ENCODE peak calls at places on chromosome 14, in four cellular contexts. S is GM12891, I is K562, X is SK-N-SH. T is an unnamed sample.

GRCh38 chr14:98290596-98290995 is 981.4 kb downstream of the BCL11B start:
- DNase-seq in S (no peak), I (no peak), X (no peak), T (no peak)

GRCh38 chr14:100030441-100031153 is 34.6 kb upstream of the EVL start:
- DNase-seq in S (no peak), I (no peak), X (no peak), T (no peak)

GRCh38 chr14:57061009-57061711 is 207.5 kb downstream of the EXOC5 start:
- DNase-seq in S (no peak), I (no peak), X (no peak), T (no peak)

GRCh38 chr14:102591372-102591943 is 991 bp upstream of the RCOR1 start:
- DNase-seq in S (no peak), I (no peak), X (peak), T (no peak)

GRCh38 chr14:102280376-102280962 is 24.5 kb downstream of the MOK start:
- DNase-seq in S (no peak), I (no peak), X (no peak), T (no peak)

GRCh38 chr14:96660135-96660534 is 137.0 kb upstream of the VRK1 start:
- DNase-seq in S (no peak), I (no peak), X (no peak), T (no peak)

GRCh38 chr14:95523818-95524448 is 7.5 kb upstream of the SYNE3 start:
- DNase-seq in S (no peak), I (peak), X (no peak), T (no peak)

GRCh38 chr14:92074555-92074954 is 31.8 kb downstream of the ATXN3 start:
- DNase-seq in S (no peak), I (no peak), X (no peak), T (no peak)

GRCh38 chr14:67265131-67265530 is 23.9 kb downstream of the PALS1 start:
- DNase-seq in S (no peak), I (no peak), X (no peak), T (no peak)

GRCh38 chr14:67680941-67681340 is 6.5 kb upstream of the VTI1B start:
- DNase-seq in S (no peak), I (no peak), X (no peak), T (no peak)

GRCh38 chr14:44873536-44873935 is 88.2 kb downstream of the KLHL28 start:
- DNase-seq in S (no peak), I (no peak), X (no peak), T (no peak)

GRCh38 chr14:61111145-61112130 is 130.4 kb downstream of the SLC38A6 start:
- DNase-seq in S (no peak), I (no peak), X (no peak), T (no peak)

GRCh38 chr14:77026930-77027537 is 1.5 kb downstream of the IRF2BPL start:
- DNase-seq in S (peak), I (peak), X (peak), T (peak)

GRCh38 chr14:81694419-81694818 is 160.8 kb upstream of the SEL1L start:
- DNase-seq in S (no peak), I (no peak), X (no peak), T (no peak)

GRCh38 chr14:92687681-92688433 is 60.6 kb downstream of the LGMN start:
- DNase-seq in S (no peak), I (no peak), X (peak), T (no peak)

GRCh38 chr14:95265106-95266094 is 54.3 kb downstream of the CLMN start:
- DNase-seq in S (no peak), I (no peak), X (no peak), T (peak)

GRCh38 chr14:101400815-101401214 is 160.5 kb upstream of the DIO3 start:
- DNase-seq in S (no peak), I (no peak), X (no peak), T (no peak)

GRCh38 chr14:77148510-77149231 is 7.1 kb upstream of the ZDHHC22 start:
- DNase-seq in S (no peak), I (peak), X (no peak), T (no peak)

GRCh38 chr14:81275305-81275950 is 54.7 kb upstream of the GTF2A1 start:
- DNase-seq in S (no peak), I (no peak), X (no peak), T (no peak)

GRCh38 chr14:104423715-104424405 is 155.7 kb upstream of the C14orf180 start:
- DNase-seq in S (no peak), I (no peak), X (peak), T (no peak)

GRCh38 chr14:69951935-69952334 is 72.7 kb downstream of the SMOC1 start:
- DNase-seq in S (no peak), I (no peak), X (no peak), T (no peak)

GRCh38 chr14:68295316-68295816 is 475.8 kb downstream of the RAD51B start:
- DNase-seq in S (no peak), I (peak), X (no peak), T (no peak)

GRCh38 chr14:105315211-105315721 is 718 bp downstream of the PACS2 start:
- DNase-seq in S (peak), I (no peak), X (peak), T (no peak)

GRCh38 chr14:99742509-99743487 is 50.4 kb upstream of the EML1 start:
- DNase-seq in S (no peak), I (no peak), X (no peak), T (no peak)

GRCh38 chr14:97878206-97878605 is 1081.0 kb downstream of the VRK1 start:
- DNase-seq in S (no peak), I (no peak), X (no peak), T (no peak)

GRCh38 chr14:35847636-35848035 is 21.5 kb downstream of the BRMS1L start:
- DNase-seq in S (no peak), I (no peak), X (no peak), T (no peak)

GRCh38 chr14:61608245-61609142 is 86.8 kb upstream of the HIF1A start:
- DNase-seq in S (no peak), I (no peak), X (peak), T (no peak)

DNA sequence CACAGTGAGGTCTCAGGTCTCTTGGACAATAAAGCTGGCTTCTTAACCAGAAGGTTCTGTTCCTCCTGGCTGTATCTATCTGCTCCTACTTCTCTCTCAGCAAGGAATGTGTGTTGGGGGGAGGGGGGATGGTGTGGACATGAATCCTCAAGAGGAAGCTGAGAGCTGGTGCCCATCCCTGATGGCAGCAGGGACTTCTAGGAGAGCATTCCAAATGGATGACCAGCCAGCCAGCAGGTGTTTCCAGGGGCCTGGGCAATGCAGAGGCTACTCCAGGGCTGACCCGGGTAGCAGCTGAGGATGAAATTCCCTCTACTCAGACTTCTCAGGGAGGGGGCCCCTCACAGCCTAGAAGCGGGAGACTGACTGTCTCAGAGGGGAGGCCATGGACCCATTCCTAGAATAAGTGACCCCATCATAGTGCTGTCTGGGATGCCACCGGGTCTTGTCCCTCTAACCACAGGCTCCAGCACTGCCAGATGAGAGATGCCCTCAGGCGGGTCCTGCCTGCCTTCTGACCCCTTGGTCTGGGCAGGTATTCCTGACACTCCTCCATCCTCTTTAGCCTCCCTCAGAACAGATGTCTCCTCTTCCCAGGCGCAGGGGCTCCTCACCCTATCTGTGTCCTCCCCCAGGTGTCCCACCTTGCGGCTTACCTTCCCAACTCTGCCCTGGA is 1.2 kb downstream of the RAB15 start:
- DNase-seq in S (no peak), I (no peak), X (no peak), T (no peak)
- TF ChIP-seq TAF1 in S (no peak), I (no peak), X (no peak), T (no peak)

DNA sequence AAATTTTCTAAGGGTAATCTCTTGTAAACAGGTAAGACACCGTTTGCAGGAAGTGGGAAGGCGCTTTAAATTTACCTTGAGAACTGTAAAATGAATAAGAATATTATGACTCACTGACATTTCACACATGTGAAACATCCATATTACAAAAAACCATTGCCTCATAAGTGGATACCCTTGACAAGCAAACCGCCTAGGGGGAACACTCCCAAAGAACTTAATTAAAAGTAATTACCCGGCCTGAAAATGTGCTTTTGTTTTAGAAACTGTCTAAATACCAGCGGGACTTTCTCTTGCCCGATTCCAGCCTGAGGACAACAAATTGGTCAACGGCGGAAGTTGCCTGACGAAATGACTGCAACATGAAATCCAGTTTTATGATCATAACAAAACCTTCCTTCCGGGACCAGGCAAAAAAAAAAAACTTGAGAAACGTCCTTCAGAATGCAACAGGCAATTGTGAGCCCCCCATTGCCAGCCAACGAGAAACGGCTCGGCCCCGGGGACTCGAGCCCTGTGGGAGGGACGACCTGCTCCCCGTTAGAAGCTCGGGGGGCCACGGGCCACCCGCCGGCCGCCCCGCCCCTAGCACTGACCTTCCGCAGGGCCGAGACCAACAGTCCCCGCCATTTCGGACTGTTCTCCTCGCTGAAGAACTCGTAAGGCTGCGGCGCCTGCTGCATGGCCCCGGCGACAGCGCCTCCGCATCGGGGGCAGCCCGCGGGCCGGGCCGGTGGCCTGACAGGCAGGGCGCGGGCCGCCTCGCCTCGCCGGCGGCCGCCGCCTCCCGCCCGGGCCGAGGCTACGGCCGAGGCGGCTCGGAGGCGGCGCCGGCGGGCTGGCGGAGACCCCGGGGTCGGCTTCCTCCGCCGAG is 540 bp downstream of the SOS2 start:
- DNase-seq in S (peak), I (no peak), X (peak), T (peak)
- TF ChIP-seq TAF1 in S (no peak), I (no peak), X (no peak), T (no peak)

GRCh38 chr14:73785336-73785833 is 66.2 kb upstream of the PTGR2 start:
- DNase-seq in S (no peak), I (no peak), X (peak), T (no peak)
- TF ChIP-seq TAF1 in S (no peak), I (no peak), X (no peak), T (no peak)

GRCh38 chr14:22448035-22448904 is 140.8 kb downstream of the DAD1 start:
- DNase-seq in S (no peak), I (no peak), X (no peak), T (no peak)

GRCh38 chr14:22452330-22452729 is 136.7 kb downstream of the DAD1 start:
- DNase-seq in S (no peak), I (no peak), X (no peak), T (no peak)

GRCh38 chr14:22449612-22449930 is 139.5 kb downstream of the DAD1 start:
- DNase-seq in S (no peak), I (no peak), X (no peak), T (no peak)

GRCh38 chr14:22448905-22449611 is 140.0 kb downstream of the DAD1 start:
- DNase-seq in S (no peak), I (no peak), X (no peak), T (no peak)

DNA sequence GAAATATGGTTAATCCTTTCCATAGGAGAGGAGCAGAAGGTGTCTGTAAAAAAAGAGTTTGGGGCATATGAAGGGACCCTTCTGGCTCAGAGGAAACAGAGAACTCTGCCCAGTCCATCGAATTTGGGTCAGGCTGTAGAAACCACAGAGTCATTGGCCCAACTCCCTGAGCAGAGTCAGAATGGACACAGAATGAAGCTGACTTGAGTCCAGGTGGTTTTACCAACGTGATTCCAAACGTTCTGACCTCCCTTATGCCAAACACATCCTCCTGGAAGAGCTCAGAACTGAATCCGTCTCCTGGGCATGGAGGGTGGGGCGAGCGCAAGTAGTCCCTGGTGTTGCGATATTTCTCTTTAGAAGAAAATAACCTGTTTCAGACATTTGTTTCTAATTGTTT is 138.8 kb downstream of the DAD1 start:
- DNase-seq in S (no peak), I (no peak), X (no peak), T (no peak)
- TF ChIP-seq TAF1 in S (no peak), I (no peak), X (no peak), T (no peak)

GRCh38 chr14:72574687-72575086 is 319.2 kb downstream of the DPF3 start:
- DNase-seq in S (no peak), I (no peak), X (no peak), T (no peak)

GRCh38 chr14:72578514-72578913 is 315.4 kb downstream of the DPF3 start:
- DNase-seq in S (no peak), I (no peak), X (no peak), T (no peak)

GRCh38 chr14:72577521-72577920 is 316.4 kb downstream of the DPF3 start:
- DNase-seq in S (no peak), I (no peak), X (no peak), T (no peak)

GRCh38 chr14:72573725-72574426 is 320.0 kb downstream of the DPF3 start:
- DNase-seq in S (no peak), I (no peak), X (no peak), T (no peak)

DNA sequence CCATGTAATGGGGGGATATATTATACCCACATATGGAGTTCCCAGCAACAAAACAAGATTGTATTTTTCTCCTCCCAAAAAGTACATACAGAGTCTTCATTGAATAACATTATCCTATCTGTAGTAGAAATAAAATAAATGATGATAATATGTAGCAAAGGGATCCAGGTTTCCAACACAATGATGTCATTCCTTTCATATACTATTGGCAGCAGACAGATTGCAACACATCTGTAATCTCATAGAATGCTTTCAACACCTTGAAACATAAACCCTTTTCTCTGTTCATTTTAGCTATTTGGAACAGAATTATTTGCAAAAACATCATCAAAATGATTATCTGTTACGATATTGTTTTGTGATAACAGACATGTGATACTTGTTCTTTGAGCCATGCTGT is 317.6 kb downstream of the DPF3 start:
- DNase-seq in S (no peak), I (no peak), X (no peak), T (no peak)
- TF ChIP-seq TAF1 in S (no peak), I (no peak), X (no peak), T (no peak)